ENCODE peak calls at places on chromosomes 13 and 19, in seven cellular contexts. M, Q, S, I, X, C and A are unnamed samples.

GRCh38 chr19:57934820-57935665 is at the start of gene ZNF418:
- DNase-seq in M (peak), Q (peak), S (peak), I (peak), X (peak), C (peak), A (peak)

GRCh38 chr13:73090116-73090811 is 31.5 kb downstream of the KLF5 start:
- DNase-seq in M (no peak), Q (peak), S (no peak), I (peak), X (peak), C (no peak), A (no peak)

GRCh38 chr13:29459818-29460335 is 135.6 kb downstream of the SLC7A1 start:
- DNase-seq in M (no peak), Q (no peak), S (no peak), I (no peak), X (no peak), C (no peak), A (no peak)

GRCh38 chr19:53936035-53936434 is 26.7 kb upstream of the CACNG8 start:
- DNase-seq in M (no peak), Q (no peak), S (no peak), I (no peak), X (no peak), C (no peak), A (no peak)

GRCh38 chr19:4660181-4660791 is 9.9 kb downstream of the MYDGF start:
- DNase-seq in M (no peak), Q (no peak), S (no peak), I (no peak), X (peak), C (peak), A (no peak)

GRCh38 chr13:104114111-104114510 is 1047.9 kb upstream of the SLC10A2 start:
- DNase-seq in M (no peak), Q (no peak), S (no peak), I (no peak), X (no peak), C (no peak), A (no peak)

GRCh38 chr13:28532226-28533048 is 37.5 kb upstream of the FLT1 start:
- DNase-seq in M (peak), Q (no peak), S (no peak), I (no peak), X (peak), C (peak), A (peak)

GRCh38 chr13:41222259-41222852 is 28.0 kb upstream of the KBTBD7 start:
- DNase-seq in M (peak), Q (peak), S (peak), I (peak), X (peak), C (peak), A (peak)

GRCh38 chr19:1441022-1441426 is 2.8 kb downstream of the RPS15 start:
- DNase-seq in M (no peak), Q (no peak), S (no peak), I (no peak), X (no peak), C (no peak), A (no peak)

GRCh38 chr13:75194717-75195116 is 287.3 kb downstream of the TBC1D4 start:
- DNase-seq in M (no peak), Q (peak), S (no peak), I (no peak), X (no peak), C (no peak), A (no peak)

GRCh38 chr19:1065606-1066109 is 1.3 kb upstream of the ARHGAP45 start:
- DNase-seq in M (no peak), Q (no peak), S (no peak), I (no peak), X (no peak), C (no peak), A (no peak)

GRCh38 chr13:110312669-110313031 is 5.6 kb downstream of the COL4A2 start:
- DNase-seq in M (no peak), Q (peak), S (no peak), I (no peak), X (no peak), C (no peak), A (no peak)

GRCh38 chr19:50430888-50431342 is 1.8 kb upstream of the MYBPC2 start:
- DNase-seq in M (no peak), Q (no peak), S (no peak), I (no peak), X (no peak), C (no peak), A (no peak)

GRCh38 chr19:48321622-48322591 is 3.4 kb upstream of the EMP3 start:
- DNase-seq in M (peak), Q (peak), S (peak), I (peak), X (peak), C (peak), A (peak)

GRCh38 chr19:43432866-43433673 is 18.4 kb downstream of the TEX101 start:
- DNase-seq in M (peak), Q (peak), S (peak), I (no peak), X (peak), C (peak), A (peak)

GRCh38 chr13:101649490-101650126 is 197.1 kb downstream of the ITGBL1 start:
- DNase-seq in M (no peak), Q (peak), S (peak), I (no peak), X (no peak), C (no peak), A (no peak)

GRCh38 chr13:111323950-111324651 is 3.7 kb downstream of the TEX29 start:
- DNase-seq in M (no peak), Q (no peak), S (no peak), I (no peak), X (no peak), C (no peak), A (no peak)

GRCh38 chr13:63291701-63292100 is 1876.1 kb upstream of the PCDH20 start:
- DNase-seq in M (no peak), Q (no peak), S (no peak), I (no peak), X (no peak), C (no peak), A (no peak)
- TF ChIP-seq CTCF in M (no peak), Q (no peak), S (no peak), I (no peak), X (no peak), C (no peak), A (no peak)

DNA sequence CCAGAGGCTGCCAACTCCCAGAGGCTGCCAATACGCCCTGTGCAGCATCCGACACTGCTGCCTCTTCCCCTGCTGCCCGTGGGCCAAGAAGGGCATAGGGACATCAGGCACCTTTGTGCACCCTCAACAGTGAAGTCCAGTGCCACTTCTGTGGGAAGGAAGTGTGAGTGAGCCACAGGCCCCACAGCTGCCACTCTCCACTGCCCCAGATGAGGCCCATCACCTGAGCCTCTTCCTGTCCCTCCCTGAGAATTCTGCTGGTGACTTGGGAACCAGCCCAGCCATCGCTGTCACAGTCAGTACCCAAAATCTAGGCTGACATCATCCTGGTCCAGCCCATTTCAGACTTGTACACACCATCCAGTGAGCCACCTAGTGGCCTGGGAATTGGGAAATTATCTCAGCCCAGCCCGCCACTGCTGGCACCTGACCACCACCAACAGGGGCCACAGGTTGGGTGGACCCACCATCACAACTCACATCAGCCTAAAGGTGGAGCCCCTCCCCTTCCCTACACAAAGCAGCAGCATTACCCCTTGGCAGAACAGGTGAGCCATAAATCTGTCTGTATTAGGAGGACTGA is 733.9 kb upstream of the KLHL1 start:
- DNase-seq in M (no peak), Q (no peak), S (no peak), I (no peak), X (peak), C (no peak), A (no peak)
- TF ChIP-seq CTCF in M (no peak), Q (no peak), S (no peak), I (no peak), X (peak), C (no peak), A (no peak)

DNA sequence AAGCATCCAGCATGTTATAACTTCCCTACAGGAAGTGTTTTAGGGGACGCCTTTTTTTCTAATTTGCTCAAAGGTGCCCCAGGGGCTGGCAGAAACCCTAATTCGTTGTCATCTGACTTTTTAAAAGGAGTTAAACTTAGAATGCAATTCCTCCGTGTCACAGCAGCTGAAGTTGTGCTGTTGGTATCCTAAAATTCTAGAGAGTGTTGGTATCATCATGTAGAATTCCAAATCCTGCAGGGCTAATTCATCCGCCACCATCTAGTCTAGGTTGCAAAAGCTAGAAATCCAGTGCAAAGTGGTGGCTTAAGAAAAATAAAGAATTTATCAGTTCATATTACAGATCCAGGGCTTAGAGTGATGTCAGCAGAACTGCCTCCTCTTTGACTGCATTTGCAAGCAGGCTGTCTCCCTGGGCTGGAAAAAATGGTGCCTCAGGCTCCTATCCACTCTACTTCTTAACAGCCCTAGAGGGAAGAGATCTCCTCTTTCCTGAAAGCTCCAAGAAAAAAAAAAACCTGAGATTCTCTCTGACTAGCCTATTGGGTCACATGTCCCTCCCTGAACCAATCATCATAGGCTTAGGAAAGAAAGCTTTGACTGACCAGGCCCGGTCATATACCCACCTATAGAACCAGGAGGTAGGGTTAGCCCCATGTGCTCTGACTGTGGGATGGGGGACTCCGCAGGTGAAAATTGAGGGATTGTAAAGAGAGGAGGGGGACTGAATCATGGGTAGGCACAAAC is 73.0 kb downstream of the MAP4K1 start:
- DNase-seq in M (no peak), Q (peak), S (no peak), I (no peak), X (no peak), C (no peak), A (no peak)
- TF ChIP-seq CTCF in M (no peak), Q (peak), S (no peak), I (peak), X (no peak), C (no peak), A (no peak)

GRCh38 chr13:19605161-19605955 is 28.1 kb upstream of the MPHOSPH8 start:
- DNase-seq in M (no peak), Q (peak), S (no peak), I (no peak), X (no peak), C (no peak), A (no peak)

GRCh38 chr13:19597523-19597922 is 35.9 kb upstream of the MPHOSPH8 start:
- DNase-seq in M (no peak), Q (peak), S (no peak), I (no peak), X (no peak), C (no peak), A (no peak)

GRCh38 chr13:19604306-19604705 is 29.2 kb upstream of the MPHOSPH8 start:
- DNase-seq in M (no peak), Q (no peak), S (no peak), I (no peak), X (no peak), C (no peak), A (no peak)

GRCh38 chr13:19606152-19606551 is 27.3 kb upstream of the MPHOSPH8 start:
- DNase-seq in M (no peak), Q (peak), S (no peak), I (no peak), X (no peak), C (no peak), A (no peak)

GRCh38 chr13:19601749-19602725 is 31.4 kb upstream of the MPHOSPH8 start:
- DNase-seq in M (peak), Q (peak), S (no peak), I (no peak), X (peak), C (peak), A (peak)
- TF ChIP-seq CTCF in M (no peak), Q (peak), S (no peak), I (no peak), X (peak), C (no peak), A (peak)

GRCh38 chr19:16518483-16519229 is 22.5 kb downstream of the C19orf44 start:
- DNase-seq in M (no peak), Q (no peak), S (no peak), I (no peak), X (no peak), C (no peak), A (no peak)
- TF ChIP-seq CTCF in M (no peak), Q (no peak), S (no peak), I (peak), X (peak), C (peak), A (peak)

DNA sequence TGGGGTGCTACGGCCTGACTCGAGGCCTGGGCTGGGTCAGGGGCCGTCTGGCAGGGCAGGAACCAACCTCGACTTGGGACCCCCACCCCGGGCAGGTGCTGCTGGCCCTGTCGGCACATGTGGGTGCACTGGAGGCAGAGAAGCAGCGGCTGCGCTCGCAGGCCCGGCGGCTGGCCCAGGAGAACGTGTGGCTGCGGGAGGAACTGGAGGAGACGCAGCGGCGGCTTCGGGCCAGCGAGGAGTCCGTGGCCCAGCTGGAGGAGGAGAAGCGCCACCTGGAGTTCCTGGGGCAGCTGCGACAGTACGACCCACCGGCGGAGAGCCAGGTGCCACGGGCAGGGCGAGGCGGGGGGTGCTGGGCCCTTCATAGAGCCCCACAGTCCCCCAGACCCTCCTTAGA is 5.9 kb downstream of the KLC3 start:
- DNase-seq in M (no peak), Q (no peak), S (no peak), I (no peak), X (no peak), C (no peak), A (no peak)
- TF ChIP-seq CTCF in M (no peak), Q (no peak), S (no peak), I (no peak), X (peak), C (no peak), A (no peak)

DNA sequence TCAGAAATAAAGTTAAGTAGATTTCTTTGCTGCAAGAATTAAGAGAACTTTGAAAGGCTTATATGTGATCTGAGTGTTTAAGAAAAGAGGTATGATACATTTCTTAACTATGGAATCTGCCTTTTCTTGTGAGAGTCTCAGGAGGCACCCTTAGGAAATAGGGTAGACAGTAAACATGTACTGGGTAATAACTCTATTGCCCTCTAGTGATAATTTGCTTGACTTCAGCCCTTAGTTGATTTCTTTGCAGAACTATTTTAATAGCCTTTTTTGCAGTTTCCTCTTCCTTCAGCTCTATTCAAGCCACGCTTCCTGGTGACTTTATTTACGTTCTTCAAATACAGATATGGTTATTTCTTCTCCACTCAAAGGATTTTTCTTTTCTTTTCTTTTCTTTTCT is 37.0 kb upstream of the CCNA1 start:
- DNase-seq in M (no peak), Q (peak), S (no peak), I (peak), X (no peak), C (no peak), A (no peak)
- TF ChIP-seq CTCF in M (no peak), Q (peak), S (peak), I (peak), X (no peak), C (no peak), A (peak)

DNA sequence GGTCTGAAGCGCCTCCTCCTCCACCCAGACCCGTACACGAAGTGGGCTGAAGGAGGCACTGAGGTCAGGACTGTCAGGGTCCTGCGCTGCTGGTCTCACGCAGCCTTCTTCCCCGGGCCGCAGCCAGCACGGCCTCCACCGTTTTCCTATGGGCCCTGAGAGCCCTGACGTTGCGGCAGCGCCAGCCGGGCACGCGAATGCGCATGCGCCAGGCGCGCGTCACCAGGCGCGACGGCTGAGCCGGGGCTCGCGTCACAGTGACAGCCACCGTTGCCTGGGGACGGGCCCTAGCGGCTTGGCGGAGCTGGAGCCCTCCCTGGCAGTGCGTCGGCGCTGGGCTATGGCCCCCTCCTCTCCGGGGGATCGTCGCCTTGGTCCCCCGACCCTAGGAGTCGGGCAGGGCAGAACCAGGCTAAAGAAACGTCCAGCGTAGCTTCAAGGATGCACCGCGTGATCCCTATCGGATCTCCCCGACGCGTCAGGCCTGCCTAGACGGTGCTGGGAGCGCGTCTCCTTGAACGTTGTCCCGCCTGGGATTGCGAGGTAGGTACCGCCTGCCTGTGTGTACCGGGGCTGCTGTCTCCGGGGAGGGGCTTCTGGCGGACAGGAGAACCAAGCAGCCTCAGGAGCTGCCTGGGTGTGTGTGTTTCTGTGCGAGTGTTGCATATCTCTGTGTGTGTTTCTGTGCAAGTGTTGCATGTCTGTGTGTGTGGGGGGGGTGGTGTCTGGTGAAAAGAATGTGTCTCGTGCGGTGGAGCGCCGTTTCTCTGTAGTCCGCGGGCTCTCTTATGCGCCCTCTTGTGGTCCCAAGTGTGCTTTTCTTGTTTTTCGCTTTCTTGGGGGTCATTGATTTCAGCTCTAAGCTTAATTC is 43.2 kb downstream of the ZNF571 start:
- DNase-seq in M (no peak), Q (peak), S (no peak), I (no peak), X (peak), C (peak), A (no peak)
- TF ChIP-seq CTCF in M (no peak), Q (peak), S (no peak), I (peak), X (peak), C (no peak), A (no peak)